ENCODE peak calls at places on chromosomes 13 and 19, in four cellular contexts. V is K562, B is H1, D is SK-N-SH. Y is an unnamed sample.

GRCh38 chr19:13118424-13119193 is 545 bp downstream of the NACC1 start:
- DNase-seq in V (peak), B (peak), D (peak), Y (peak)

GRCh38 chr13:86870388-86870966 is 800.7 kb upstream of the SLITRK5 start:
- DNase-seq in V (no peak), B (no peak), D (peak), Y (no peak)

GRCh38 chr13:29125145-29125933 is 305.2 kb downstream of the MTUS2 start:
- DNase-seq in V (no peak), B (no peak), D (no peak), Y (no peak)

GRCh38 chr13:106488671-106489070 is 46.8 kb downstream of the EFNB2 start:
- DNase-seq in V (no peak), B (no peak), D (no peak), Y (no peak)

GRCh38 chr13:48741377-48741776 is 87.6 kb downstream of the CYSLTR2 start:
- DNase-seq in V (no peak), B (no peak), D (peak), Y (no peak)

GRCh38 chr13:97223711-97224461 is 1.8 kb downstream of the MBNL2 start:
- DNase-seq in V (peak), B (peak), D (no peak), Y (no peak)

GRCh38 chr19:32539240-32539916 is 41.6 kb upstream of the PDCD5 start:
- DNase-seq in V (no peak), B (no peak), D (no peak), Y (no peak)

GRCh38 chr19:56806639-56807038 is 33.9 kb downstream of the PEG3 start:
- DNase-seq in V (no peak), B (no peak), D (no peak), Y (no peak)

GRCh38 chr13:75372517-75372916 is 109.5 kb downstream of the TBC1D4 start:
- DNase-seq in V (peak), B (no peak), D (peak), Y (no peak)

GRCh38 chr13:36728006-36728405 is 54.2 kb downstream of the SERTM1 start:
- DNase-seq in V (no peak), B (no peak), D (no peak), Y (no peak)

GRCh38 chr13:50587839-50588373 is 255.6 kb downstream of the DLEU7 start:
- DNase-seq in V (no peak), B (no peak), D (no peak), Y (no peak)

GRCh38 chr13:26973281-26973680 is 198.3 kb downstream of the USP12 start:
- DNase-seq in V (no peak), B (no peak), D (no peak), Y (no peak)

GRCh38 chr19:23440791-23441190 is 45.5 kb upstream of the ZNF91 start:
- DNase-seq in V (no peak), B (peak), D (peak), Y (peak)

DNA sequence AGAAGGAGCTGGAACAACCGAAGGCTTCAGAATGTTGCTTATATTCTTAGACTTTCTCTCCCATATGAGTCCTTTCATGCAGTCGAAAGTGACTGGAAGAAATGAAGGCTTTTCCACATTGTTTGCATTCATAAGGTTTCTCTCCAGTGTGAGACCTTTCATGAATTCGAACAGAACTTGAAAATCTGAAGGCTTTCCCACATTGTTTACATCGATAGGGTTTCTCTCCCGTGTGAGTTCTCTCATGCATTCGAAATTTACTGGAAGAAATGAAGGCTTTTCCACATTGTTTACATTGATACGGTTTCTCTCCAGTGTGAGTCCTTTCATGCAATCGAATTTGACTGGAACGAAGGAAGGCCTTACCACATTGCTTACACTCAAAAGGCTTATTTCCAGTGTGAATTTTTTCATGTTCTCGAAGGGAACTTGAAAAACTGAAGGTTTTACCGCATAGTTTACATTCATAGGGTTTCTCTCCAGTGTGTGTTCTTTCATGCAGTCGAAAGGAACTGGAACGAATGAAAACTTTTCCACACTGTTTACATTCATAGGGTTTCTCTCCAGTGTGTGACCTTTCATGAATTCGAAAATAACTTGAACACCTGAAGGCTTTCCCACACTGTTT is 21.5 kb downstream of the ZNF14 start:
- DNase-seq in V (no peak), B (no peak), D (no peak), Y (no peak)
- TF ChIP-seq TEAD4 in V (no peak), B (no peak), D (no peak), Y (no peak)

DNA sequence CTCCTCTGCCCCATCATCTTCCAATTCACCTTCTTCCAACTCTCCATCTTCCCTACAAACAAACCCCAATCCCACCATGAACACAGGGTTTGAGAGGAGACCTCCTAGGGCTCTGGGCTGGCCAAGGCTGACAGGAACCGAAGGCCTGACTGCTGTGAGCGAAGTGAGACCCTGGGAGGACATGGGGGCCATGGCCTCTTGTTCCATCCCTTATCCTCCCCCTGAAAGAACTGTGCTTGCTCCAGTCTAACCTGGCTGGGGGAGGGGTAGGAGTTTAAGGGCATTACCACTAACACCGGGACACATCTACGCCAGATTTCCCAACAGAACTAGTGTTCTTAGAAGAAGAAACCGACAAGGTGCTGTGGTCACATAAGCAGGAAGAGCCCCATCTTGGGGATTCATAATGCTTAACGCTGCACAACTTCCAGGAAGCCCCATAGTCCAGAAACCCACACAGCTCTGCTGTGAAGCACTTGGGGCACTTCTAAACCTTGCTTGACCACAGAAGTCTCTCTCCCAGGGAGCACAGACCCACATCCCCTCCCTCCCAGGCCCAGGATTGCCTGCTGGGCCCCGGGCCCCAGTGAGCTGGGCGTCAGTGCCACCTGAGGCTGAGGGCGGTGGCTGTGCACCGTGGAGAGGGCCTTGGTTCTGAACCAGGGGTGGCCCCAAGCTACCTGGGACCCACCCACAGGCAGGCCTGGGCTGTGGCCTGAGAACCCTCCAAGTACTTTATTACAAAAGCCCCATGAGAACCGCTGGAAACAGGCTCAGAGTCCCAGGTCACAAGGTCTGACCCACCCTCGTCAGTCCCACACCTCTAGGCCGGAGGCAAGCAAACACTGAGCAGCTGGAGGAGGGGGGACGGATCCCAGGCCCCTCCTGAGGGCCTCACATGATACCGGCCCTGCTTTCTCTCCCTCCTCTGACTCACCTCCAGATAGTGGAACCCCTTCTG is 18.7 kb downstream of the ZC3H4 start:
- DNase-seq in V (no peak), B (no peak), D (no peak), Y (no peak)
- TF ChIP-seq TEAD4 in V (no peak), B (no peak), D (no peak), Y (no peak)

GRCh38 chr19:1063030-1063908 is 3.7 kb upstream of the ARHGAP45 start:
- DNase-seq in V (peak), B (peak), D (peak), Y (peak)
- TF ChIP-seq TEAD4 in V (no peak), B (no peak), D (no peak), Y (no peak)

GRCh38 chr19:49065905-49066512 is 1.4 kb upstream of the NTF4 start:
- DNase-seq in V (no peak), B (no peak), D (peak), Y (no peak)

GRCh38 chr19:49061445-49061844 is 3.2 kb downstream of the NTF4 start:
- DNase-seq in V (no peak), B (no peak), D (peak), Y (no peak)

GRCh38 chr19:49067554-49067953 is 2.9 kb upstream of the NTF4 start:
- DNase-seq in V (no peak), B (no peak), D (no peak), Y (no peak)

GRCh38 chr19:49064029-49064629 is 489 bp downstream of the NTF4 start:
- DNase-seq in V (no peak), B (no peak), D (peak), Y (peak)

GRCh38 chr19:49064768-49065611 is at the start of gene NTF4:
- DNase-seq in V (peak), B (peak), D (peak), Y (peak)
- TF ChIP-seq TEAD4 in V (no peak), B (no peak), D (no peak), Y (no peak)

GRCh38 chr19:46529622-46530451 is 34.2 kb upstream of the PNMA8B start:
- DNase-seq in V (peak), B (peak), D (peak), Y (peak)
- TF ChIP-seq TEAD4 in V (peak), B (peak), D (no peak), Y (no peak)

GRCh38 chr19:18109731-18110671 is 12.4 kb downstream of the MAST3 start:
- DNase-seq in V (peak), B (peak), D (peak), Y (peak)
- TF ChIP-seq TEAD4 in V (no peak), B (no peak), D (no peak), Y (no peak)

Y was measured in WTC11.